ENCODE peak calls at places on chromosomes 2 and 18, in four cellular contexts. One of them, this sample, is unnamed.

GRCh38 chr18:63292844-63293683 is 26.5 kb downstream of the BCL2 start:
- DNase-seq in effector memory CD4-positive, alpha-beta T cell: no peak
- DNase-seq in endodermal cell: no peak
- DNase-seq in pancreas: no peak
- DNase-seq in this sample: no peak

GRCh38 chr2:96249654-96250053 is 16.1 kb downstream of the TMEM127 start:
- DNase-seq in effector memory CD4-positive, alpha-beta T cell: no peak
- DNase-seq in endodermal cell: no peak
- DNase-seq in pancreas: no peak
- DNase-seq in this sample: no peak

GRCh38 chr2:13537771-13538349 is 821.1 kb downstream of the TRIB2 start:
- DNase-seq in effector memory CD4-positive, alpha-beta T cell: no peak
- DNase-seq in endodermal cell: no peak
- DNase-seq in pancreas: no peak
- DNase-seq in this sample: no peak

GRCh38 chr2:134982603-134983002 is 64.0 kb downstream of the CCNT2 start:
- DNase-seq in effector memory CD4-positive, alpha-beta T cell: no peak
- DNase-seq in endodermal cell: no peak
- DNase-seq in pancreas: no peak
- DNase-seq in this sample: no peak

GRCh38 chr2:237685408-237685807 is 58.0 kb downstream of the LRRFIP1 start:
- DNase-seq in effector memory CD4-positive, alpha-beta T cell: no peak
- DNase-seq in endodermal cell: peak; percentile 69
- DNase-seq in pancreas: no peak
- DNase-seq in this sample: no peak

GRCh38 chr2:64327510-64328414 is 126.2 kb upstream of the LGALSL start:
- DNase-seq in effector memory CD4-positive, alpha-beta T cell: no peak
- DNase-seq in endodermal cell: peak; percentile 68
- DNase-seq in pancreas: no peak
- DNase-seq in this sample: no peak

GRCh38 chr2:67938053-67938452 is 124.8 kb downstream of the C1D start:
- DNase-seq in effector memory CD4-positive, alpha-beta T cell: no peak
- DNase-seq in endodermal cell: no peak
- DNase-seq in pancreas: no peak
- DNase-seq in this sample: no peak

GRCh38 chr18:2147866-2148265 is 423.4 kb downstream of the METTL4 start:
- DNase-seq in effector memory CD4-positive, alpha-beta T cell: no peak
- DNase-seq in endodermal cell: no peak
- DNase-seq in pancreas: no peak
- DNase-seq in this sample: no peak

GRCh38 chr2:36706451-36706850 is 9.9 kb downstream of the VIT start:
- DNase-seq in effector memory CD4-positive, alpha-beta T cell: no peak
- DNase-seq in endodermal cell: no peak
- DNase-seq in pancreas: no peak
- DNase-seq in this sample: no peak

GRCh38 chr18:57444301-57444759 is 9.2 kb downstream of the ONECUT2 start:
- DNase-seq in effector memory CD4-positive, alpha-beta T cell: no peak
- DNase-seq in endodermal cell: no peak
- DNase-seq in pancreas: no peak
- DNase-seq in this sample: no peak

GRCh38 chr2:42969231-42970150 is 177.1 kb upstream of the HAAO start:
- DNase-seq in effector memory CD4-positive, alpha-beta T cell: no peak
- DNase-seq in endodermal cell: no peak
- DNase-seq in pancreas: no peak
- DNase-seq in this sample: no peak

GRCh38 chr2:159226059-159226461 is 60.4 kb downstream of the WDSUB1 start:
- DNase-seq in effector memory CD4-positive, alpha-beta T cell: no peak
- DNase-seq in endodermal cell: no peak
- DNase-seq in pancreas: no peak
- DNase-seq in this sample: no peak

GRCh38 chr2:199933466-199933865 is 21.8 kb downstream of the TYW5 start:
- DNase-seq in effector memory CD4-positive, alpha-beta T cell: no peak
- DNase-seq in endodermal cell: no peak
- DNase-seq in pancreas: no peak
- DNase-seq in this sample: no peak

GRCh38 chr2:196160101-196160500 is 11.3 kb downstream of the STK17B start:
- DNase-seq in effector memory CD4-positive, alpha-beta T cell: peak; percentile 53
- DNase-seq in endodermal cell: no peak
- DNase-seq in pancreas: no peak
- DNase-seq in this sample: peak; percentile 46

GRCh38 chr2:207330912-207331311 is 165.2 kb upstream of the KLF7 start:
- DNase-seq in effector memory CD4-positive, alpha-beta T cell: no peak
- DNase-seq in endodermal cell: no peak
- DNase-seq in pancreas: no peak
- DNase-seq in this sample: no peak

GRCh38 chr18:55376387-55376786 is 211.6 kb downstream of the TCF4 start:
- DNase-seq in effector memory CD4-positive, alpha-beta T cell: no peak
- DNase-seq in endodermal cell: no peak
- DNase-seq in pancreas: no peak
- DNase-seq in this sample: no peak

GRCh38 chr2:16013571-16013970 is 73.2 kb downstream of the MYCN start:
- DNase-seq in effector memory CD4-positive, alpha-beta T cell: no peak
- DNase-seq in endodermal cell: no peak
- DNase-seq in pancreas: no peak
- DNase-seq in this sample: no peak

GRCh38 chr18:10516078-10516477 is 9.7 kb upstream of the NAPG start:
- DNase-seq in effector memory CD4-positive, alpha-beta T cell: no peak
- DNase-seq in endodermal cell: no peak
- DNase-seq in pancreas: no peak
- DNase-seq in this sample: no peak

GRCh38 chr2:119197529-119198266 is 25.9 kb upstream of the STEAP3 start:
- DNase-seq in effector memory CD4-positive, alpha-beta T cell: no peak
- DNase-seq in endodermal cell: no peak
- DNase-seq in pancreas: no peak
- DNase-seq in this sample: no peak

GRCh38 chr18:37484893-37485834 is 80.4 kb downstream of the CELF4 start:
- DNase-seq in effector memory CD4-positive, alpha-beta T cell: no peak
- DNase-seq in endodermal cell: peak; percentile 90
- DNase-seq in pancreas: no peak
- DNase-seq in this sample: no peak
- H3K9me3 ChIP-seq in effector memory CD4-positive, alpha-beta T cell: no peaks in the 10 kb centered on the region
- H3K9me3 ChIP-seq in endodermal cell: no peaks in the 10 kb centered on the region
- H3K9me3 ChIP-seq in pancreas: no peaks in the 10 kb centered on the region
- H3K9me3 ChIP-seq in this sample: no peaks in the 10 kb centered on the region

GRCh38 chr2:60423066-60423465 is 130.4 kb downstream of the BCL11A start:
- DNase-seq in effector memory CD4-positive, alpha-beta T cell: no peak
- DNase-seq in endodermal cell: peak; percentile 70
- DNase-seq in pancreas: no peak
- DNase-seq in this sample: no peak
- H3K4me3 ChIP-seq in effector memory CD4-positive, alpha-beta T cell: no peak overlapping the region
- H3K4me3 ChIP-seq in endodermal cell: peak overlapping the region; percentile 78
- H3K4me3 ChIP-seq in pancreas: no peak overlapping the region
- H3K4me3 ChIP-seq in this sample: no peak overlapping the region

GRCh38 chr2:60516826-60517225 is 36.6 kb downstream of the BCL11A start:
- DNase-seq in effector memory CD4-positive, alpha-beta T cell: no peak
- DNase-seq in endodermal cell: no peak
- DNase-seq in pancreas: no peak
- DNase-seq in this sample: no peak
- H3K36me3 ChIP-seq in effector memory CD4-positive, alpha-beta T cell: no peaks in the 10 kb centered on the region
- H3K36me3 ChIP-seq in endodermal cell: no peaks in the 10 kb centered on the region
- H3K36me3 ChIP-seq in pancreas: no peaks in the 10 kb centered on the region
- H3K36me3 ChIP-seq in this sample: no peaks in the 10 kb centered on the region

GRCh38 chr18:71321319-71321718 is 1032.5 kb downstream of the SOCS6 start:
- DNase-seq in effector memory CD4-positive, alpha-beta T cell: no peak
- DNase-seq in endodermal cell: no peak
- DNase-seq in pancreas: no peak
- DNase-seq in this sample: no peak

GRCh38 chr18:71326826-71327225 is 1038.0 kb downstream of the SOCS6 start:
- DNase-seq in effector memory CD4-positive, alpha-beta T cell: no peak
- DNase-seq in endodermal cell: peak; percentile 65
- DNase-seq in pancreas: no peak
- DNase-seq in this sample: no peak

GRCh38 chr18:71324356-71324755 is 1035.5 kb downstream of the SOCS6 start:
- DNase-seq in effector memory CD4-positive, alpha-beta T cell: no peak
- DNase-seq in endodermal cell: no peak
- DNase-seq in pancreas: no peak
- DNase-seq in this sample: no peak

GRCh38 chr18:71327443-71328120 is 1038.7 kb downstream of the SOCS6 start:
- DNase-seq in effector memory CD4-positive, alpha-beta T cell: no peak
- DNase-seq in endodermal cell: no peak
- DNase-seq in pancreas: no peak
- DNase-seq in this sample: no peak

GRCh38 chr18:71322201-71322600 is 1033.4 kb downstream of the SOCS6 start:
- DNase-seq in effector memory CD4-positive, alpha-beta T cell: no peak
- DNase-seq in endodermal cell: no peak
- DNase-seq in pancreas: no peak
- DNase-seq in this sample: no peak
- H3K9me3 ChIP-seq in effector memory CD4-positive, alpha-beta T cell: no peaks in the 10 kb centered on the region
- H3K9me3 ChIP-seq in endodermal cell: peaks cover 70% of the 10 kb centered on the region
- H3K9me3 ChIP-seq in pancreas: no peaks in the 10 kb centered on the region
- H3K9me3 ChIP-seq in this sample: no peaks in the 10 kb centered on the region